ENCODE peak calls at places on chromosomes 5 and 9, in four cellular contexts. One of them, this sample, is unnamed.

GRCh38 chr5:173329370-173330150 is 1.3 kb upstream of the STC2 start:
- DNase-seq in GM23338: peak
- DNase-seq in PC-3: peak
- DNase-seq in neural progenitor cell: peak
- DNase-seq in this sample: peak

GRCh38 chr5:51960617-51961115 is 577.4 kb downstream of the ISL1 start:
- DNase-seq in neural progenitor cell: no peak
- DNase-seq in PC-3: peak
- DNase-seq in GM23338: no peak
- DNase-seq in this sample: peak

GRCh38 chr9:87831159-87831558 is 51.5 kb upstream of the SPATA31E1 start:
- DNase-seq in GM23338: no peak
- DNase-seq in PC-3: no peak
- DNase-seq in neural progenitor cell: no peak
- DNase-seq in this sample: no peak

GRCh38 chr9:34555435-34556230 is 32.8 kb upstream of the ENHO start:
- DNase-seq in neural progenitor cell: no peak
- DNase-seq in GM23338: no peak
- DNase-seq in PC-3: no peak
- DNase-seq in this sample: no peak

GRCh38 chr9:135076143-135076875 is 11.2 kb upstream of the OLFM1 start:
- DNase-seq in PC-3: no peak
- DNase-seq in GM23338: no peak
- DNase-seq in neural progenitor cell: peak
- DNase-seq in this sample: no peak

GRCh38 chr5:13477118-13477737 is 467.3 kb downstream of the DNAH5 start:
- DNase-seq in neural progenitor cell: no peak
- DNase-seq in PC-3: peak
- DNase-seq in GM23338: no peak
- DNase-seq in this sample: no peak

GRCh38 chr5:34699155-34700077 is 43.3 kb downstream of the RAI14 start:
- DNase-seq in PC-3: no peak
- DNase-seq in GM23338: peak
- DNase-seq in neural progenitor cell: no peak
- DNase-seq in this sample: no peak

GRCh38 chr9:105693435-105694275 is 686 bp upstream of the TMEM38B start:
- DNase-seq in neural progenitor cell: peak
- DNase-seq in PC-3: peak
- DNase-seq in GM23338: peak
- DNase-seq in this sample: no peak

GRCh38 chr9:13817754-13818278 is 496.1 kb downstream of the NFIB start:
- DNase-seq in PC-3: no peak
- DNase-seq in GM23338: no peak
- DNase-seq in neural progenitor cell: no peak
- DNase-seq in this sample: no peak

GRCh38 chr5:80231243-80231642 is 24.6 kb downstream of the SERINC5 start:
- DNase-seq in neural progenitor cell: no peak
- DNase-seq in PC-3: peak
- DNase-seq in GM23338: no peak
- DNase-seq in this sample: no peak

GRCh38 chr9:10858817-10859216 is 246.0 kb upstream of the PTPRD start:
- DNase-seq in PC-3: no peak
- DNase-seq in neural progenitor cell: no peak
- DNase-seq in GM23338: no peak
- DNase-seq in this sample: peak

GRCh38 chr5:149735066-149735465 is 5.0 kb downstream of the PPARGC1B start:
- DNase-seq in GM23338: peak
- DNase-seq in neural progenitor cell: no peak
- DNase-seq in PC-3: peak
- DNase-seq in this sample: no peak

GRCh38 chr9:33698267-33698666 is 97.1 kb upstream of the PRSS3 start:
- DNase-seq in PC-3: peak
- DNase-seq in GM23338: no peak
- DNase-seq in neural progenitor cell: no peak
- DNase-seq in this sample: no peak

GRCh38 chr5:148957591-148958202 is 105.2 kb downstream of the SH3TC2 start:
- DNase-seq in neural progenitor cell: peak
- DNase-seq in PC-3: peak
- DNase-seq in GM23338: peak
- DNase-seq in this sample: peak

GRCh38 chr9:133835273-133835901 is 97.2 kb upstream of the SARDH start:
- DNase-seq in PC-3: no peak
- DNase-seq in GM23338: no peak
- DNase-seq in neural progenitor cell: peak
- DNase-seq in this sample: no peak

GRCh38 chr9:19156805-19157204 is 29.5 kb upstream of the PLIN2 start:
- DNase-seq in PC-3: no peak
- DNase-seq in GM23338: no peak
- DNase-seq in neural progenitor cell: no peak
- DNase-seq in this sample: no peak

GRCh38 chr5:133610489-133611356 is 1.6 kb downstream of the FSTL4 start:
- DNase-seq in GM23338: peak
- DNase-seq in neural progenitor cell: peak
- DNase-seq in PC-3: peak
- DNase-seq in this sample: peak
- TF ChIP-seq CTCF in GM23338: peak
- TF ChIP-seq CTCF in neural progenitor cell: peak
- TF ChIP-seq CTCF in PC-3: peak
- TF ChIP-seq CTCF in this sample: peak

GRCh38 chr5:7396169-7397004 is 449 bp downstream of the ADCY2 start:
- DNase-seq in neural progenitor cell: peak
- DNase-seq in GM23338: peak
- DNase-seq in PC-3: peak
- DNase-seq in this sample: peak
- TF ChIP-seq EZH2 in neural progenitor cell: peak
- TF ChIP-seq EZH2 in GM23338: no peak
- TF ChIP-seq EZH2 in PC-3: peak
- TF ChIP-seq EZH2 in this sample: peak

GRCh38 chr5:97531549-97531948 is 348.5 kb upstream of the RIOK2 start:
- DNase-seq in neural progenitor cell: no peak
- DNase-seq in PC-3: no peak
- DNase-seq in GM23338: no peak
- DNase-seq in this sample: no peak

GRCh38 chr5:97538916-97539315 is 355.9 kb upstream of the RIOK2 start:
- DNase-seq in GM23338: no peak
- DNase-seq in neural progenitor cell: peak
- DNase-seq in PC-3: no peak
- DNase-seq in this sample: no peak

GRCh38 chr5:97529354-97529753 is 346.3 kb upstream of the RIOK2 start:
- DNase-seq in PC-3: no peak
- DNase-seq in neural progenitor cell: no peak
- DNase-seq in GM23338: no peak
- DNase-seq in this sample: peak

GRCh38 chr5:97536683-97537082 is 353.6 kb upstream of the RIOK2 start:
- DNase-seq in GM23338: no peak
- DNase-seq in PC-3: no peak
- DNase-seq in neural progenitor cell: no peak
- DNase-seq in this sample: no peak

GRCh38 chr5:97534166-97534565 is 351.1 kb upstream of the RIOK2 start:
- DNase-seq in PC-3: peak
- DNase-seq in neural progenitor cell: peak
- DNase-seq in GM23338: peak
- DNase-seq in this sample: peak
- TF ChIP-seq CTCF in PC-3: peak
- TF ChIP-seq CTCF in neural progenitor cell: peak
- TF ChIP-seq CTCF in GM23338: peak
- TF ChIP-seq CTCF in this sample: peak

GRCh38 chr5:83471405-83472212 is at the start of gene VCAN:
- DNase-seq in PC-3: peak
- DNase-seq in neural progenitor cell: peak
- DNase-seq in GM23338: peak
- DNase-seq in this sample: peak
- TF ChIP-seq EZH2 in PC-3: no peak
- TF ChIP-seq EZH2 in neural progenitor cell: no peak
- TF ChIP-seq EZH2 in GM23338: no peak
- TF ChIP-seq EZH2 in this sample: peak

DNA sequence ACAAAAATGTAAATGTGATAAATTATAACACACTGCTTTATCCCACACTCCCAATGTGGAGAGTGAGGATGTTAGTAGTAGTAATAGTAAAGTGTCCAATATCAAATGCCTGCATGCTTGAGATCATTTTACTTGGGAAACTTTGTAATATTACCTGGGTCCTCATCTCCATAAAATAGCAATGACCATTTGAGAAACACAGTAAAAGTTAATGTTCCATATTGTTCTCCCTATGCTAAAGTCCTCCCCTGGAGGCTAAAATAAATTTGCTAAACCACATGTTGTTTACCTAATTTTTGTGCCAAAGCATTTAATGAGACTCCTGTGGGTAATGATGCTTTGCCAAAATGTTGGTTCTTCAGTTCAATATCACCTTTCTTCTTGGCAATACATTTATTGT is 291.2 kb downstream of the CDH10 start:
- DNase-seq in neural progenitor cell: no peak
- DNase-seq in GM23338: no peak
- DNase-seq in PC-3: peak
- DNase-seq in this sample: no peak
- TF ChIP-seq CTCF in neural progenitor cell: no peak
- TF ChIP-seq CTCF in GM23338: no peak
- TF ChIP-seq CTCF in PC-3: no peak
- TF ChIP-seq CTCF in this sample: no peak

DNA sequence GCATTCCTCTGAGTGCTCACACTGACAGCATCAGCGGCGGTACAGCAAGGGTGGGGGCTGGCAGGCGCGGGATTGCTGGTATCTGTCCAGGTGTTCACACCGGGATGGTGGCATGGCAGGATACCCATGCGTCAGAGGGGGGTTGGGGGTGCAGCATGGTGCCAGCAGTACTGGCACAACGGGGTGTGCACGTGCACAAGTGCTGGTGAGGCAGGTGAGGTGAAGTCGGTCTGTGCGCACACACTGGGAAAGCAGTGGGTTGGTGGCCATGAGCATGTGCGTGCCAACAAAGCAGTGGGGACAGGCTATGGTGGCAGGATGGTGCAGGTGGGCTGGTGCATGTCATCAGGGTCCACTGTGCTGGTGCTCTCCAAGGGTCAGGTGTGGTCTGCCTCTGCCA is 819.6 kb upstream of the EDIL3 start:
- DNase-seq in neural progenitor cell: no peak
- DNase-seq in GM23338: no peak
- DNase-seq in PC-3: no peak
- DNase-seq in this sample: no peak
- TF ChIP-seq EZH2 in neural progenitor cell: no peak
- TF ChIP-seq EZH2 in GM23338: no peak
- TF ChIP-seq EZH2 in PC-3: no peak
- TF ChIP-seq EZH2 in this sample: no peak

DNA sequence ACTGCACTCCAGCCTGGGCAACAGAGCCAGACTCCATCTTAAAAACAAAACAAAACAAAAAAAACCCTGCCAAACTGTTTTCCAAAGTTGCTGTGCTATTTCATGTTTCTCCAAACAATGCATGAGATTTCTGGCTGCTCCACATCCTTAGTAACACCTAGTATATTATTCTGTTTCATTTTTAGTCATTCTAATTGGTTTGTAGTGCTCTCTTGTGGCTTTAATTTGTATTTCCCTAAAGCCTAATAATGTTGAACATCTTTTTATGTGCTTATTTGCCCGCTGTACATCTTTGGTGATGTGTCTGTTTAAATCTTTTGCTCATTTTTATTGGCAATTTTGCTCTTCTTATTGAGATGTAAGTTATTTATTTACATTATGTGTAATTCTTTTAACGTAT is 18.4 kb upstream of the TTC1 start:
- DNase-seq in GM23338: no peak
- DNase-seq in PC-3: peak
- DNase-seq in neural progenitor cell: no peak
- DNase-seq in this sample: no peak
- TF ChIP-seq CTCF in GM23338: no peak
- TF ChIP-seq CTCF in PC-3: peak
- TF ChIP-seq CTCF in neural progenitor cell: no peak
- TF ChIP-seq CTCF in this sample: no peak

GRCh38 chr9:127225747-127226646 is 38.6 kb upstream of the GARNL3 start:
- DNase-seq in GM23338: peak
- DNase-seq in neural progenitor cell: no peak
- DNase-seq in PC-3: peak
- DNase-seq in this sample: no peak
- TF ChIP-seq EZH2 in GM23338: peak
- TF ChIP-seq EZH2 in neural progenitor cell: peak
- TF ChIP-seq EZH2 in PC-3: no peak
- TF ChIP-seq EZH2 in this sample: no peak

GRCh38 chr5:119409235-119409815 is 43.0 kb upstream of the HSD17B4 start:
- DNase-seq in PC-3: no peak
- DNase-seq in neural progenitor cell: no peak
- DNase-seq in GM23338: no peak
- DNase-seq in this sample: no peak
- TF ChIP-seq CTCF in PC-3: peak
- TF ChIP-seq CTCF in neural progenitor cell: no peak
- TF ChIP-seq CTCF in GM23338: no peak
- TF ChIP-seq CTCF in this sample: no peak

This sample was measured in A673.